ENCODE peak calls at places on chromosomes 11 and 22, in seven cellular contexts. F is CD8-positive, alpha-beta memory T cell; H is neural progenitor cell; R is heart right ventricle; A is adipocyte; S is A172; O is activated CD8-positive, alpha-beta memory T cell treated with anti-CD3 and anti-CD28 coated beads, Interleukin-2, amount 10 ng/mL, durations not matched to agents 7 days and 5 days. K is an unnamed sample.

GRCh38 chr11:84022221-84022620 is 736.1 kb upstream of the CCDC90B start:
- DNase-seq in F (no peak), H (peak), A (no peak), R (no peak), S (no peak), O (no peak), K (no peak)

GRCh38 chr11:109939176-109939810 is 153.9 kb upstream of the ZC3H12C start:
- DNase-seq in O (no peak), F (no peak), A (peak), R (no peak), S (peak), H (peak), K (peak)

GRCh38 chr22:43060213-43060612 is 29.0 kb downstream of the TTLL1 start:
- DNase-seq in S (peak), H (peak), O (peak), F (no peak), R (no peak), A (peak), K (no peak)

GRCh38 chr11:134410766-134411165 is 1.3 kb downstream of the B3GAT1 start:
- DNase-seq in H (no peak), R (no peak), O (no peak), A (no peak), S (no peak), F (no peak), K (no peak)

GRCh38 chr11:76854709-76855108 is 6.0 kb upstream of the ACER3 start:
- DNase-seq in S (no peak), F (no peak), O (no peak), A (no peak), R (no peak), H (no peak), K (no peak)

GRCh38 chr22:43203471-43203981 is 16.6 kb upstream of the TTLL12 start:
- DNase-seq in F (no peak), R (no peak), O (no peak), S (no peak), H (peak), A (no peak), K (no peak)

GRCh38 chr22:50268655-50269113 is 1.5 kb downstream of the MAPK11 start:
- DNase-seq in O (no peak), A (peak), F (no peak), R (no peak), H (no peak), S (no peak), K (no peak)

GRCh38 chr22:37409557-37409956 is 17.7 kb downstream of the ELFN2 start:
- DNase-seq in S (no peak), H (no peak), F (no peak), R (no peak), O (no peak), A (no peak), K (no peak)

GRCh38 chr11:73229321-73230275 is 11.5 kb downstream of the P2RY2 start:
- DNase-seq in A (no peak), S (no peak), H (no peak), O (no peak), R (peak), F (no peak), K (no peak)

GRCh38 chr11:47992959-47993820 is 12.8 kb downstream of the PTPRJ start:
- DNase-seq in S (peak), R (no peak), H (no peak), F (no peak), O (no peak), A (no peak), K (no peak)

GRCh38 chr11:69868871-69869270 is 49.7 kb upstream of the FGF3 start:
- DNase-seq in H (no peak), O (no peak), R (no peak), F (no peak), A (no peak), S (no peak), K (no peak)

GRCh38 chr11:120210651-120211521 is at the start of gene OAF:
- DNase-seq in S (peak), R (peak), F (peak), H (peak), A (peak), O (peak), K (peak)

GRCh38 chr11:21364866-21365624 is 695.7 kb downstream of the NELL1 start:
- DNase-seq in S (no peak), F (no peak), A (no peak), R (no peak), H (no peak), O (no peak), K (no peak)

GRCh38 chr11:61776561-61777075 is 15.8 kb downstream of the TMEM258 start:
- DNase-seq in F (peak), O (peak), A (peak), R (peak), H (peak), S (peak), K (peak)

GRCh38 chr11:2565447-2566222 is 120.8 kb downstream of the KCNQ1 start:
- DNase-seq in R (peak), F (peak), H (no peak), S (no peak), A (no peak), O (no peak), K (no peak)

GRCh38 chr22:49112176-49112575 is 715.5 kb downstream of the BRD1 start:
- DNase-seq in O (no peak), R (no peak), S (no peak), A (no peak), F (no peak), H (no peak), K (no peak)

GRCh38 chr22:32534252-32535215 is 59.9 kb downstream of the FBXO7 start:
- DNase-seq in H (no peak), R (peak), F (no peak), S (no peak), O (no peak), A (no peak), K (no peak)

GRCh38 chr11:57373146-57373545 is 7.8 kb downstream of the PRG3 start:
- DNase-seq in H (no peak), A (no peak), O (no peak), R (no peak), S (no peak), F (no peak), K (no peak)

GRCh38 chr11:35330924-35331323 is 88.4 kb downstream of the SLC1A2 start:
- DNase-seq in O (peak), A (no peak), F (peak), H (no peak), R (no peak), S (no peak), K (no peak)

GRCh38 chr11:68832476-68833176 is 9.1 kb downstream of the CPT1A start:
- DNase-seq in A (peak), S (peak), H (no peak), R (no peak), O (no peak), F (no peak), K (no peak)

GRCh38 chr22:37753746-37754145 is 54.0 kb upstream of the GCAT start:
- DNase-seq in S (peak), F (no peak), H (no peak), A (peak), O (no peak), R (no peak), K (no peak)